ENCODE peak calls at places on chromosomes 4 and X, in five cellular contexts. U is GM12878, D is SK-N-SH, H is K562, K is IMR-90. S is an unnamed sample.

GRCh38 chrX:76453737-76454406 is 26.4 kb downstream of the MAGEE1 start:
- DNase-seq in U (no peak), D (no peak), H (no peak), K (no peak), S (no peak)

GRCh38 chr4:2186133-2186864 is 55.6 kb downstream of the HAUS3 start:
- DNase-seq in U (no peak), D (no peak), H (peak; percentile 36), K (peak; percentile 22), S (no peak)

GRCh38 chr4:151961456-151961855 is 200.6 kb upstream of the GATB start:
- DNase-seq in U (no peak), D (no peak), H (no peak), K (no peak), S (no peak)

GRCh38 chr4:152663203-152664066 is 16.4 kb downstream of the TMEM154 start:
- DNase-seq in U (peak; percentile 75), D (no peak), H (peak; percentile 9), K (no peak), S (no peak)

GRCh38 chr4:142778430-142778829 is 67.7 kb downstream of the INPP4B start:
- DNase-seq in U (no peak), D (no peak), H (no peak), K (peak; percentile 74), S (no peak)

GRCh38 chr4:2492970-2493369 is 24.1 kb downstream of the RNF4 start:
- DNase-seq in U (no peak), D (no peak), H (no peak), K (no peak), S (no peak)

GRCh38 chr4:38753021-38753806 is 29.6 kb downstream of the TLR10 start:
- DNase-seq in U (no peak), D (peak; percentile 19), H (peak; percentile 64), K (peak; percentile 99), S (no peak)

GRCh38 chr4:76958891-76959290 is 9.3 kb downstream of the SEPTIN11 start:
- DNase-seq in U (no peak), D (no peak), H (no peak), K (no peak), S (no peak)

GRCh38 chrX:97308161-97308560 is 424.5 kb downstream of the RPA4 start:
- DNase-seq in U (no peak), D (no peak), H (no peak), K (peak; percentile 17), S (no peak)

GRCh38 chr4:123488916-123489315 is 92.3 kb downstream of the SPRY1 start:
- DNase-seq in U (peak; percentile 19), D (no peak), H (peak; percentile 50), K (peak; percentile 86), S (peak; percentile 69)

GRCh38 chr4:81214518-81215218 is 354 bp downstream of the PRKG2 start:
- DNase-seq in U (no peak), D (peak; percentile 11), H (no peak), K (peak; percentile 25), S (no peak)
- TF ChIP-seq RCOR1 in U (no peak), D (no peak), H (no peak), K (no peak), S (no peak)

DNA sequence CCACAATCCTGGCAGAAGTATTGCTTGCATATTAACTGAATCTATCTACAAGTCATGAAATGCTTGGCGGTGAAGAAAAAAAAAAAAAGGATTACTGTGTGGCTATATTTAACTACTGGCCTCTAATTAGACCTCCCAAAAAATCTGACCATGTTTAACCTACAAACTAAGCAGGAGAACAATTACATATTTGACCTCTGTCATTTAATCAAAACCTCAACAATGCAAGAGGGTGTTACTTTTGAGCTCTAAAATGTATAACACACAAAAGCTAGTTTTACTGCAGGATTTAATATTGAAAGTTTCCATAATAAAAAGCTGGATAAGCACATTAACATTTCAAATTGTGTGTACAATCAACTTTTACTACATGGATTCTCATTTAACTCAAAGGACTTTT is 1.5 kb downstream of the ITM2A start:
- DNase-seq in U (no peak), D (no peak), H (no peak), K (no peak), S (no peak)
- H3K4me2 ChIP-seq in U (peak overlapping the region; percentile 77), D (no peak overlapping the region), H (peak overlapping the region; percentile 67), K (no peak overlapping the region), S (no peak overlapping the region)

GRCh38 chr4:168221298-168221697 is 97.3 kb downstream of the DDX60 start:
- DNase-seq in U (no peak), D (no peak), H (no peak), K (peak; percentile 85), S (no peak)
- TF ChIP-seq RCOR1 in U (no peak), D (no peak), H (no peak), K (no peak), S (no peak)

GRCh38 chr4:168832746-168833575 is 177.1 kb downstream of the CBR4 start:
- DNase-seq in U (no peak), D (peak; percentile 84), H (no peak), K (no peak), S (no peak)
- H3K4me2 ChIP-seq in U (peak overlapping the region; percentile 86), D (peak overlapping the region; percentile 89), H (no peak overlapping the region), K (peak overlapping the region; percentile 89), S (peak overlapping the region; percentile 96)

DNA sequence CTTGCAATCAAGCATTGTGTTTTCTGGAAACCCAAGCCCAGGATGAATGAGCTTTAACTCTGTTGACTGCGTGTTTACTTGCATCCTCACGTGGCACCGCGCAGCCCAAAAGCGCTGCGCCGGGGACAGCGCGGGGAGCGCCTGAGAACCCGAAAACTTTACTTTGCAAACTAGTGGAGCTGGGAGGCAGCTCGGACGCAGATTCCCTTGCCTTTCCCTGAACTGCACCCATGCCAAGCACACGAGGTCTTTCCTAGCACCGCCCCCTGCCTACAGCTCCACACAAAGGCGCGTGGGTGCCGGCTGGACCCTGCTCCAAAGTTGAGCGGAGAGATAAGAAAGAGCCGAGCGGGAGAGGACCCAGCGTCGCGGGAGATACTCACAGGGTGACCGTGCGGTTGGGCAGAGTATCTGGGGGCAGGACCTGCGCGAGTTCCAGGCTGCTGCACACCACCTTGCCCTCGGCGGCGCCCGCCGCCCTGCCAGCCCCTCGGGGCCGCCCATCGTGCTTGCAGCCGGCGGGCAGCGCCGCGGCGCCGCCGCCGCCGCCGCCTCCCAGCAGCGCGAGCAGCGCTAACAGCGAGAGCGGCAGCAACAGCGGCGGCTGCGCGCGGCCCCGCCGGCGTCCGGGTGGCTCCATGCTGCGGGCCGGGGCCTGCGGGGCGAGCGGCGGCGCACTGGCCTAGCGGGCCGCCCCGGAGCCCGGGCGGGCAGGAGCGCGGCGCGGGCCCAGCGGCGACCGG is 550 bp downstream of the ADGRA3 start:
- DNase-seq in U (no peak), D (peak; percentile 86), H (peak; percentile 20), K (peak; percentile 64), S (peak; percentile 74)
- TF ChIP-seq RCOR1 in U (no peak), D (no peak), H (no peak), K (no peak), S (no peak)

GRCh38 chr4:70739496-70740337 is 18.0 kb downstream of the RUFY3 start:
- DNase-seq in U (no peak), D (no peak), H (no peak), K (peak; percentile 34), S (no peak)
- H3K4me2 ChIP-seq in U (no peak overlapping the region), D (no peak overlapping the region), H (no peak overlapping the region), K (no peak overlapping the region), S (peak overlapping the region; percentile 3)

GRCh38 chr4:105227054-105227453 is 80.4 kb downstream of the TET2 start:
- DNase-seq in U (no peak), D (no peak), H (no peak), K (no peak), S (no peak)
- TF ChIP-seq RCOR1 in U (no peak), D (no peak), H (no peak), K (no peak), S (no peak)

DNA sequence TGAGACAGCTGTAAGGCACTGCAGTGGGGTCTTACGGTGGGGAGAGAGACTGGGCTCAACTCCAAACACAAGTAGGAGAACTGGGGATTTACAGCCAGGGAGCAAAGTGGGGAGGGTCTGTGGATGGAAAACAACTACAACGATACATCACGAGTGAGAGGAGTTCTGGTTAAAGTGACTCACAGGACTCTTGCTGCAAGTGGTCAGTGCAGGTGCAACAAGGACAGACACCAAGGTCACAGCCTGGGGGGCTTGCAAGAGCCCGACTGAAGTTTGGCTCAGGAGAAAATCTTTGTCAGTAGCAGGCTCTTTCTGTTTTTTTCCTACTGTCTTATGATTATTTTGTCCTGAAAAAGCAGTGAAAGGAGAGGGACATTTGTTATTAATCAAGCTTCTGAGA is 10.1 kb upstream of the FAT1 start:
- DNase-seq in U (no peak), D (no peak), H (no peak), K (no peak), S (no peak)
- H3K4me2 ChIP-seq in U (no peak overlapping the region), D (no peak overlapping the region), H (no peak overlapping the region), K (no peak overlapping the region), S (no peak overlapping the region)

DNA sequence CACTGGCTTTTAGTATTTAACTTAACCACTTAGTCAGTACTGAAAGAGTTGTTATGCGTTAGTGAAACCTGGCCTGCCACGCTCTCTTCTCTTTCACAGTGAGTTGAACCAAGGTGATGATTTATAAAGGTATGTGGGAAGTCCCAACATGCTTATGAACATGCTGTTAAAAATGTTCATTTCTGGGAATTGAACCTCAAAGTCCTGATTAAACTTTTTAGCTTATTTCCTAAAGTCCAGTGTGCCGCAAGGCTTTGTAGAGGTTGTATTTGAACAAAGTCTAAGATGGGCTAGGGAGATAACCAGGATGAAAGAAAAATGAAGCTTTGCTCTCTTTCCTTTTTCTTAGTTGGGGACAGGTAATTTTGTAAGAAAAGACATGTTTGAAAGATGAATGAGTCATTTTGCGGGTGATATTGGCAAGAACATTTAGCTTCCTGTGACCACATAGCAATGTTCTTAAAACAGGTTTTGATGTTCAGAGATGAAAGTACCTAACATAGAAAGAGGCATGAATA is 270.3 kb downstream of the DTHD1 start:
- DNase-seq in U (peak; percentile 69), D (no peak), H (no peak), K (no peak), S (no peak)
- TF ChIP-seq RCOR1 in U (no peak), D (no peak), H (no peak), K (no peak), S (no peak)

GRCh38 chrX:109841869-109842579 is 109.0 kb upstream of the ACSL4 start:
- DNase-seq in U (no peak), D (no peak), H (peak; percentile 58), K (peak; percentile 64), S (no peak)
- H3K4me2 ChIP-seq in U (no peak overlapping the region), D (no peak overlapping the region), H (peak overlapping the region; percentile 40), K (no peak overlapping the region), S (peak overlapping the region; percentile 60)